ENCODE peak calls at places on chromosomes 11 and 22, in six cellular contexts. W is epithelial cell of esophagus; T is HFF-Myc; E is fibroblast of villous mesenchyme; Y is CD8-positive, alpha-beta memory T cell; F is endodermal cell. H is an unnamed sample.

GRCh38 chr11:34234086-34234740 is 123.6 kb downstream of the ABTB2 start:
- DNase-seq in W (peak), T (peak), E (peak), Y (peak), F (peak), H (peak)

GRCh38 chr22:24772493-24773220 is 1.9 kb downstream of the PIWIL3 start:
- DNase-seq in W (peak), T (peak), E (peak), Y (no peak), F (peak), H (peak)

GRCh38 chr11:92251980-92252379 is 27.4 kb downstream of the FAT3 start:
- DNase-seq in W (no peak), T (no peak), E (peak), Y (no peak), F (no peak), H (peak)

GRCh38 chr11:12577746-12578644 is 96.2 kb upstream of the TEAD1 start:
- DNase-seq in W (no peak), T (no peak), E (peak), Y (no peak), F (no peak), H (no peak)

GRCh38 chr11:134228625-134229024 is 4.2 kb downstream of the VPS26B start:
- DNase-seq in W (no peak), T (peak), E (no peak), Y (peak), F (no peak), H (no peak)

GRCh38 chr11:134014502-134014901 is 54.4 kb upstream of the JAM3 start:
- DNase-seq in W (no peak), T (no peak), E (peak), Y (no peak), F (peak), H (peak)

GRCh38 chr22:39488563-39489083 is 13.5 kb upstream of the MIEF1 start:
- DNase-seq in W (no peak), T (no peak), E (no peak), Y (no peak), F (no peak), H (no peak)

GRCh38 chr11:47552581-47553416 is at the start of gene CELF1:
- DNase-seq in W (peak), T (peak), E (peak), Y (peak), F (peak), H (peak)

GRCh38 chr22:39490966-39491680 is 11.0 kb upstream of the MIEF1 start:
- DNase-seq in W (no peak), T (no peak), E (no peak), Y (no peak), F (no peak), H (no peak)

GRCh38 chr11:117572129-117572528 is 224.9 kb downstream of the DSCAML1 start:
- DNase-seq in W (no peak), T (no peak), E (no peak), Y (no peak), F (no peak), H (no peak)

GRCh38 chr11:37124384-37124783 is 526.3 kb upstream of the RAG2 start:
- DNase-seq in W (peak), T (no peak), E (no peak), Y (no peak), F (no peak), H (peak)

GRCh38 chr22:17980638-17981051 is 43.7 kb downstream of the MICAL3 start:
- DNase-seq in W (peak), T (no peak), E (peak), Y (peak), F (no peak), H (no peak)

GRCh38 chr11:43542734-43543133 is 137.8 kb upstream of the HSD17B12 start:
- DNase-seq in W (no peak), T (no peak), E (no peak), Y (no peak), F (no peak), H (no peak)

GRCh38 chr11:64048042-64048854 is 12.5 kb downstream of the FLRT1 start:
- DNase-seq in W (no peak), T (no peak), E (no peak), Y (no peak), F (no peak), H (no peak)

GRCh38 chr11:103228807-103229206 is 119.6 kb downstream of the DYNC2H1 start:
- DNase-seq in W (no peak), T (no peak), E (peak), Y (no peak), F (peak), H (no peak)

GRCh38 chr22:50716291-50717024 is 21.5 kb upstream of the ACR start:
- DNase-seq in W (no peak), T (no peak), E (no peak), Y (no peak), F (no peak), H (no peak)

GRCh38 chr11:112241486-112241885 is 15.3 kb downstream of the PTS start:
- DNase-seq in W (no peak), T (no peak), E (peak), Y (no peak), F (no peak), H (peak)

GRCh38 chr11:102666331-102666957 is 39.1 kb downstream of the MMP27 start:
- DNase-seq in W (peak), T (no peak), E (peak), Y (peak), F (peak), H (peak)

GRCh38 chr11:6315811-6316425 is 4.4 kb downstream of the CAVIN3 start:
- DNase-seq in W (peak), T (no peak), E (peak), Y (no peak), F (peak), H (peak)

GRCh38 chr22:22099194-22099486 is 116.6 kb upstream of the TOP3B start:
- DNase-seq in W (no peak), T (no peak), E (no peak), Y (no peak), F (no peak), H (no peak)

GRCh38 chr11:61512435-61512834 is 3.9 kb downstream of the LRRC10B start:
- DNase-seq in W (no peak), T (no peak), E (no peak), Y (no peak), F (no peak), H (no peak)

GRCh38 chr11:128749986-128750385 is 56.1 kb downstream of the FLI1 start:
- DNase-seq in W (no peak), T (no peak), E (no peak), Y (no peak), F (no peak), H (no peak)

GRCh38 chr22:26763633-26764295 is 106.4 kb downstream of the MIAT start:
- DNase-seq in W (peak), T (peak), E (peak), Y (no peak), F (peak), H (peak)

GRCh38 chr11:47586043-47586442 is 435 bp upstream of the FAM180B start:
- DNase-seq in W (no peak), T (no peak), E (no peak), Y (no peak), F (no peak), H (no peak)

GRCh38 chr11:6531267-6531752 is 34.2 kb downstream of the DNHD1 start:
- DNase-seq in W (peak), T (peak), E (peak), Y (peak), F (peak), H (peak)

GRCh38 chr11:60915250-60915914 is 1.4 kb downstream of the TMEM109 start:
- DNase-seq in W (peak), T (no peak), E (peak), Y (peak), F (peak), H (peak)

DNA sequence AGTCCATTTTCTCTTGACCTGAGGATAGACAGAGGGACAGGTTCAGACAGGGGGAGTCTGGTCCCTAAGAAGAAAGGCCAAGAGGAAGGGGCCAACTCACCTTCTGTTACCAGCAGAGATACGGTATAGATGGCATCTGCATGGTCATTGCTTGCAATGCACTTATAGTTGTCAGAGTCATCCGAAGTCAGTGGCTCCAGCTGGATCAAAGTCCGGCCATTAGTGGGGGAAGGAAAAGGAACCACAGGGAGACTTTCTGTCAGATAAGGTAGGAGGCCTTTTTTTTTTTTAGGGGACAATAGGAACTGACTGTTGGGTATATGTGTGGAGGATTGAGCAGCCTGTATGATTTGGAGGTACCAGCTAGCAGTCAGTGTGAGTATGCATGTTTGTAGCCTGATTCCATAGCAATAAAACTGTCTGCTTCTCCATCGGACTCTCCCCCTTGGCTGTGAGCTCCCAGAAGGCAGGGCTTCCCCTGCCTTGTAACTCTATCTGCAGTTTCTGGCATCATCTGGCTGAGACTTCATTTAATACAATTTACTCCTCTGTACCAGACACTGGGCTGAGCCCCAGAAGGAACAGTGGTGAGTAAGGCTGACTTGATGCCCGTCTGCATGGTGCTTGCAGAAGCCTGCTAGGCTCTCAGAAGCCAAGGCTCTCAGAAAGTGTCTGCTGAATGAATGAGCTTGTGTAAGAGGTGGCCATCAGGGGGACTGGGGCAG is 5.7 kb downstream of the IGSF22 start:
- DNase-seq in W (peak), T (no peak), E (no peak), Y (no peak), F (no peak), H (no peak)
- H3K4me3 ChIP-seq in W (no peak), T (no peak), E (no peak), Y (no peak), F (peak), H (no peak)

DNA sequence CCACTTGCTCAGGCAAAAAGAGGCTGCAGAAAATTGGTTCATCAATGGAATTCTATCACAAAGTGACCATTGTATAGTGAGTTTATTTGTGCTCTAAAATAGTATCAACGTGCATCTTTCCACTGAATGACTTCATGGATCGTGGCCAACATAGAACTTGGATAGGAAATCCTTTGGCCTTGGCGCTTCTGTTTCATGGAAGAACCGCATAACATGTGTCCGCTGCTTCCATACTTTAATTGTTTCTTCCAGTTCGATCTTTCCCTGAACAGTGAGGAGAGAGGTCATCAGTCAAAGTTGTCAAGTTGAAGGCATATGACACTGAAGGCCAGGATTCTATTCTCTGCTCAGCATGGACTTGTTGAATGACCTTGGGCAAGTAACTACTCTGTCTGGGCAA is 4.5 kb downstream of the NDUFA6 start:
- DNase-seq in W (no peak), T (no peak), E (no peak), Y (no peak), F (no peak), H (no peak)
- H3K4me3 ChIP-seq in W (no peak), T (no peak), E (no peak), Y (no peak), F (no peak), H (no peak)

GRCh38 chr22:46081831-46082210 is 68.5 kb upstream of the PPARA start:
- DNase-seq in W (no peak), T (no peak), E (peak), Y (no peak), F (no peak), H (no peak)

GRCh38 chr22:46078241-46079092 is 71.9 kb upstream of the PPARA start:
- DNase-seq in W (peak), T (no peak), E (peak), Y (no peak), F (no peak), H (no peak)

GRCh38 chr22:46079093-46079860 is 71.0 kb upstream of the PPARA start:
- DNase-seq in W (no peak), T (no peak), E (no peak), Y (no peak), F (no peak), H (no peak)

GRCh38 chr22:46081036-46081830 is 69.1 kb upstream of the PPARA start:
- DNase-seq in W (no peak), T (no peak), E (no peak), Y (no peak), F (no peak), H (no peak)

GRCh38 chr22:46079861-46080821 is 70.2 kb upstream of the PPARA start:
- DNase-seq in W (peak), T (no peak), E (peak), Y (no peak), F (no peak), H (no peak)
- H3K4me3 ChIP-seq in W (peak), T (peak), E (peak), Y (no peak), F (no peak), H (no peak)

GRCh38 chr11:113926273-113927183 is 21.9 kb downstream of the HTR3B start:
- DNase-seq in W (peak), T (no peak), E (peak), Y (no peak), F (no peak), H (no peak)
- H3K4me3 ChIP-seq in W (no peak), T (no peak), E (no peak), Y (no peak), F (no peak), H (no peak)

GRCh38 chr11:46392421-46393230 is 1.1 kb upstream of the CHRM4 start:
- DNase-seq in W (peak), T (no peak), E (peak), Y (peak), F (peak), H (peak)

GRCh38 chr11:46389450-46390330 is 1.9 kb downstream of the CHRM4 start:
- DNase-seq in W (peak), T (no peak), E (peak), Y (no peak), F (peak), H (peak)

GRCh38 chr11:46391578-46392420 is at the start of gene CHRM4:
- DNase-seq in W (no peak), T (no peak), E (peak), Y (no peak), F (peak), H (peak)

GRCh38 chr11:46390331-46391171 is 1.0 kb downstream of the CHRM4 start:
- DNase-seq in W (no peak), T (no peak), E (no peak), Y (no peak), F (peak), H (peak)

DNA sequence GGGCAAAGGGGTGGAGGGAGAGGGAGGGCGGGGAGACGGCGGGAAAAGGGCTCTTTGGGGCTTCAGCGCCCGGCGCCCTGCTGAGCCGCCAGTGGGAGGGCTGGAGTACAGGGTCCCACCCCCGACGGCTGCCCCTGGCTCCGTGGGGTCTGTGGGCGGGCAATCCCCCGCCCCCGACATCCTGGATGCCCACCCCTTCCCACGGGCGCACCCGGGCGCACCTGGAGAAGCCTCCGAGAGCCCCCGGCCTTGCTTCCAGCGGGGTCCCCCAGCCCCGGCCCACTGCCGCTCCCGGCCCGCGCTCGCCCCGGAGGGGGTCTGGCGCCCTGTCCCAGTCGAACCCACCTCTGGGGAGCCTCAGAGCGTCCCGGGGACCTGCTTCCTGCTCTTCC is 394 bp downstream of the CHRM4 start:
- DNase-seq in W (no peak), T (no peak), E (no peak), Y (no peak), F (no peak), H (no peak)
- H3K4me3 ChIP-seq in W (no peak), T (no peak), E (peak), Y (no peak), F (no peak), H (peak)

DNA sequence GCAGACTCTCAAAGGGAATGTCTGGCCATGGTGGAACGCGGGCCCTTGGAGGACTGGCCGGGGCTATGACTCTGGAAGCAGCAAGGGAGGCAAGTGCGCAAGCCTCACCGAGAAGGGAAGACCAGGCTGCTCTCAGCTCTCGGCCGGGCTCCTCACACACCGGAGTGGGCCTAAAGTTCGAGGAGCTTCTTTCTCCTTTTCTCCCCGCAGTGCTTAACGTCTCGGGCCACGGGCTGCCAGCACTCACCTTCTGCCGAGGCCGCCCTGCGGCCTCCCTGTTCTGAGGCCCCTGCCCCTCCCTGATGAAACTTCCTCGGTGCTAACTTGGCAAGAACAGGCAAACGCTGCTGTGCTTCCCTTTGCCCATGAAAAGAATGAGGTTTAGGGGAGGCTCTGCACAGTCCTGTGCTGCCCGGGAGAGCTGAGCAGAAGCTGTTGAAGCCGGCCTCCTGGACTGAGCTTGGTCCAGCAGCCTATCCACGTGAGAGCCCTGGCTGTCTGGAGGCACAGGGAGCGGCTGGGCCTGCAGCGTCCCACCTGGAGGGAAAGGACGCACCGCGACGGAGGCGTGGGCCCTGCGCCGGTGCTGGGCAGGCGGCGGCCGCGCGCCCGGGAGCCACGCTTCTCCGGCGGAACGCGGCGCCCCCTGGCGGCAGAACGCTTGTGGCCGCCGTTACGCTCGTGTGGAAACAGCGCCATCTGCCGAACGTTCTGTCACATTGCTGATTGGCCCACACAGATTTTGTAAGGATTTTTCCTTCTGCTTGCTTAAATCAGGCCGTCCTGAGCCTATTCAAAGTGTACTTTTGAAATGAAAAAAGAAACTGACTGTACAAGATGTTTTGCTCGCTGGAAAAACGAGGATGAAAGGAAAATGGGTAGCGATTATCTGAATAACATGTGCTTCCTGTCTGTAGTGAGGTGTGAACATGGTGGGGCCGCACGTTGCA is 65.0 kb upstream of the TMEM45B start:
- DNase-seq in W (peak), T (peak), E (peak), Y (peak), F (peak), H (peak)
- H3K4me3 ChIP-seq in W (no peak), T (no peak), E (peak), Y (peak), F (no peak), H (peak)

GRCh38 chr22:36442506-36443197 is 38.8 kb downstream of the TXN2 start:
- DNase-seq in W (no peak), T (no peak), E (no peak), Y (no peak), F (peak), H (no peak)

GRCh38 chr22:36447634-36448033 is 33.8 kb downstream of the TXN2 start:
- DNase-seq in W (no peak), T (no peak), E (no peak), Y (no peak), F (no peak), H (no peak)

GRCh38 chr22:36449776-36450175 is 31.7 kb downstream of the TXN2 start:
- DNase-seq in W (no peak), T (no peak), E (no peak), Y (no peak), F (no peak), H (no peak)

GRCh38 chr22:36443198-36443770 is 38.2 kb downstream of the TXN2 start:
- DNase-seq in W (no peak), T (no peak), E (peak), Y (no peak), F (peak), H (peak)

DNA sequence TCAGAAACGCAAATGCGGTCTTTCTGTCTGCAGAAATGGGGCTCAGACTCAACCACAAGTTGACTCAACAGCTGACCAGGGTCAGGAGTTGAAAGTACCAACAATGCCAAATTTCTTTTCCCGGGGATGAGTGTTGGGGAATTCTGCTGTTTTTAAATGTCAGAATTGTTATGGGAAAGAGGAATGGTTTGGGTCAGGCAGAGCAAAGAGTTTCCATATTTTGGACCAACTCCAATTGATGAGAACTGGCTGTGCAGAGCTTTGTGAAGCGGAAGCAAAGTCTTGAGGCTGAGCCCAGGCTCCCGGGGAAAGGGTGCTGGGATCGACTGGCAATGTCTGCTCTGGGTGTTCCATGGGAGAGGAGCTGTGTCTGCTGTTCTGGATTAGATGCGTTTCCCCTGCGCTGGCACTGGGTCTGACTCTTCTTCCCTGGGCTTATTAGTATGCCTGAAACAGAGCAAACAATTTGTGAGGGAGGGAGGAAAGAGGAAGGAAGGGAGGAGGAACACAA is 36.2 kb downstream of the TXN2 start:
- DNase-seq in W (no peak), T (no peak), E (peak), Y (no peak), F (peak), H (peak)
- H3K4me3 ChIP-seq in W (no peak), T (no peak), E (no peak), Y (no peak), F (no peak), H (peak)